ENCODE peak calls at places on chromosomes 12 and 14, in nine cellular contexts. One of them, this sample, is unnamed.

GRCh38 chr12:78863482-78864427 is 819 bp upstream of the SYT1 start:
- DNase-seq in A549: peak
- DNase-seq in transverse colon: peak
- DNase-seq in cardiac muscle cell: peak
- DNase-seq in WERI-Rb-1: peak
- DNase-seq in fibroblast of lung: peak
- DNase-seq in small intestine: no peak
- DNase-seq in GM23248: peak
- DNase-seq in lung: peak
- DNase-seq in this sample: peak

GRCh38 chr14:69945905-69946304 is 66.7 kb downstream of the SMOC1 start:
- DNase-seq in cardiac muscle cell: peak
- DNase-seq in A549: no peak
- DNase-seq in GM23248: no peak
- DNase-seq in lung: no peak
- DNase-seq in fibroblast of lung: no peak
- DNase-seq in WERI-Rb-1: no peak
- DNase-seq in transverse colon: no peak
- DNase-seq in small intestine: no peak
- DNase-seq in this sample: no peak

GRCh38 chr14:52961060-52961639 is 10.3 kb upstream of the FERMT2 start:
- DNase-seq in WERI-Rb-1: peak
- DNase-seq in A549: peak
- DNase-seq in GM23248: peak
- DNase-seq in cardiac muscle cell: peak
- DNase-seq in fibroblast of lung: peak
- DNase-seq in lung: peak
- DNase-seq in transverse colon: peak
- DNase-seq in small intestine: peak
- DNase-seq in this sample: peak

GRCh38 chr12:59113831-59114273 is 193.5 kb upstream of the LRIG3 start:
- DNase-seq in transverse colon: peak
- DNase-seq in WERI-Rb-1: peak
- DNase-seq in lung: peak
- DNase-seq in GM23248: peak
- DNase-seq in A549: peak
- DNase-seq in fibroblast of lung: peak
- DNase-seq in small intestine: peak
- DNase-seq in cardiac muscle cell: peak
- DNase-seq in this sample: peak

GRCh38 chr14:81437226-81437625 is 37.1 kb upstream of the STON2 start:
- DNase-seq in fibroblast of lung: no peak
- DNase-seq in GM23248: no peak
- DNase-seq in cardiac muscle cell: no peak
- DNase-seq in transverse colon: no peak
- DNase-seq in WERI-Rb-1: no peak
- DNase-seq in lung: no peak
- DNase-seq in small intestine: no peak
- DNase-seq in A549: no peak
- DNase-seq in this sample: no peak

GRCh38 chr12:130968611-130969010 is 14.9 kb downstream of the ADGRD1 start:
- DNase-seq in small intestine: no peak
- DNase-seq in transverse colon: no peak
- DNase-seq in WERI-Rb-1: no peak
- DNase-seq in cardiac muscle cell: no peak
- DNase-seq in fibroblast of lung: no peak
- DNase-seq in lung: no peak
- DNase-seq in A549: no peak
- DNase-seq in GM23248: no peak
- DNase-seq in this sample: no peak

GRCh38 chr12:69331482-69331845 is 16.7 kb upstream of the LYZ start:
- DNase-seq in A549: no peak
- DNase-seq in fibroblast of lung: no peak
- DNase-seq in small intestine: peak
- DNase-seq in lung: no peak
- DNase-seq in transverse colon: peak
- DNase-seq in GM23248: peak
- DNase-seq in cardiac muscle cell: no peak
- DNase-seq in WERI-Rb-1: no peak
- DNase-seq in this sample: no peak

GRCh38 chr12:54033106-54033979 is 493 bp downstream of the HOXC5 start:
- DNase-seq in cardiac muscle cell: no peak
- DNase-seq in transverse colon: no peak
- DNase-seq in lung: no peak
- DNase-seq in WERI-Rb-1: no peak
- DNase-seq in GM23248: peak
- DNase-seq in small intestine: peak
- DNase-seq in A549: peak
- DNase-seq in fibroblast of lung: no peak
- DNase-seq in this sample: no peak

GRCh38 chr12:94710933-94711332 is 60.6 kb upstream of the TMCC3 start:
- DNase-seq in small intestine: peak
- DNase-seq in WERI-Rb-1: peak
- DNase-seq in lung: no peak
- DNase-seq in transverse colon: peak
- DNase-seq in GM23248: peak
- DNase-seq in A549: peak
- DNase-seq in cardiac muscle cell: peak
- DNase-seq in fibroblast of lung: peak
- DNase-seq in this sample: no peak

GRCh38 chr12:12070674-12071661 is at the start of gene BCL2L14:
- DNase-seq in A549: no peak
- DNase-seq in small intestine: peak
- DNase-seq in cardiac muscle cell: no peak
- DNase-seq in fibroblast of lung: peak
- DNase-seq in lung: no peak
- DNase-seq in transverse colon: peak
- DNase-seq in GM23248: peak
- DNase-seq in WERI-Rb-1: no peak
- DNase-seq in this sample: no peak

GRCh38 chr14:94021416-94022157 is 4.6 kb upstream of the OTUB2 start:
- DNase-seq in cardiac muscle cell: peak
- DNase-seq in small intestine: no peak
- DNase-seq in A549: no peak
- DNase-seq in transverse colon: peak
- DNase-seq in WERI-Rb-1: no peak
- DNase-seq in lung: no peak
- DNase-seq in GM23248: no peak
- DNase-seq in fibroblast of lung: peak
- DNase-seq in this sample: no peak

GRCh38 chr12:82625523-82625922 is 61.2 kb upstream of the TMTC2 start:
- DNase-seq in transverse colon: no peak
- DNase-seq in GM23248: no peak
- DNase-seq in A549: no peak
- DNase-seq in lung: no peak
- DNase-seq in fibroblast of lung: no peak
- DNase-seq in WERI-Rb-1: no peak
- DNase-seq in cardiac muscle cell: no peak
- DNase-seq in small intestine: no peak
- DNase-seq in this sample: no peak

GRCh38 chr14:21102472-21103164 is 1.8 kb downstream of the TMEM253 start:
- DNase-seq in GM23248: no peak
- DNase-seq in A549: no peak
- DNase-seq in transverse colon: no peak
- DNase-seq in lung: no peak
- DNase-seq in small intestine: peak
- DNase-seq in WERI-Rb-1: peak
- DNase-seq in cardiac muscle cell: peak
- DNase-seq in fibroblast of lung: no peak
- DNase-seq in this sample: no peak

GRCh38 chr12:51326762-51327439 is 2.9 kb upstream of the BIN2 start:
- DNase-seq in A549: no peak
- DNase-seq in small intestine: peak
- DNase-seq in fibroblast of lung: peak
- DNase-seq in cardiac muscle cell: peak
- DNase-seq in WERI-Rb-1: no peak
- DNase-seq in transverse colon: no peak
- DNase-seq in lung: no peak
- DNase-seq in GM23248: peak
- DNase-seq in this sample: peak

GRCh38 chr12:123150804-123151678 is at the start of gene PITPNM2:
- DNase-seq in transverse colon: peak
- DNase-seq in fibroblast of lung: peak
- DNase-seq in lung: no peak
- DNase-seq in WERI-Rb-1: peak
- DNase-seq in cardiac muscle cell: peak
- DNase-seq in small intestine: peak
- DNase-seq in GM23248: peak
- DNase-seq in A549: peak
- DNase-seq in this sample: no peak

GRCh38 chr12:123150273-123150803 is 552 bp downstream of the PITPNM2 start:
- DNase-seq in small intestine: no peak
- DNase-seq in lung: no peak
- DNase-seq in cardiac muscle cell: no peak
- DNase-seq in fibroblast of lung: no peak
- DNase-seq in GM23248: no peak
- DNase-seq in WERI-Rb-1: no peak
- DNase-seq in transverse colon: peak
- DNase-seq in A549: peak
- DNase-seq in this sample: no peak

GRCh38 chr12:123149828-123150272 is 1.0 kb downstream of the PITPNM2 start:
- DNase-seq in fibroblast of lung: no peak
- DNase-seq in lung: no peak
- DNase-seq in WERI-Rb-1: no peak
- DNase-seq in transverse colon: no peak
- DNase-seq in GM23248: no peak
- DNase-seq in small intestine: no peak
- DNase-seq in A549: peak
- DNase-seq in cardiac muscle cell: no peak
- DNase-seq in this sample: no peak

GRCh38 chr12:123148223-123148622 is 2.7 kb downstream of the PITPNM2 start:
- DNase-seq in A549: no peak
- DNase-seq in WERI-Rb-1: peak
- DNase-seq in small intestine: no peak
- DNase-seq in lung: no peak
- DNase-seq in fibroblast of lung: no peak
- DNase-seq in GM23248: no peak
- DNase-seq in transverse colon: no peak
- DNase-seq in cardiac muscle cell: no peak
- DNase-seq in this sample: no peak

DNA sequence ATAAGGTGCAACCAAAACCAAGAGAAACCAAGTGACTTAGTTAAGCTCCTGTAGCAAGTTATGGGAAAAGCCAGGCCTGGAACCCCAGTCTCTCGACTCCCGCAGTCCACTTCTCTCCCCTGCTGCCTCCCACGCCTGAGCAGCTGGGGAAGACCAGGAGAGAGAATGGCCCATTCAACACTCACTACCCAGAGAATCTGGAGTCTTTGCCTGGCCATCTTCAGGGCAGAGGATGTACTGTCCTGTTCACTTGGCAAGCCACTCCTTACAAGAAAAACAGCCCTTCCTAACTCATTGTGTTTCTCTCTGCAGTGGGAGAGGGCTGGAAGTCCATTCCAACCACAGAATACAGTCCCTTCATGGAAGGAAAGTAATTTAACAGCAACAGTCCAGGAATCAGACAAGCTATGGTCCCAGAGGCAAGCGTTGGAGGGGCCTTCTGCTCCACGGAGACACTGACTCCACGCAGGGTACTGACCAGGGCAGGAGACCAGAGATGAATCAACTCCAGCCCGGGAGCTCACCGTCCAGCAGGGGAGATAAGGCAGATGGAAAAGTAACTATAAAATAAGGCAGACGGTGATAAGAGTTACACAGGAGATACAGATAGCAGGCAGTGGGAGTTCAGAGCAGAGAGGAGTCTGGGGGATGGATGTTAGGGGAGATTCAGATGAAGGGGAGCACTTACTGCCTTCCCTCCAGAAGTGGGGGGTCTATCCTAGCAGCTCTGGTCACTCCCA is 1.6 kb downstream of the PITPNM2 start:
- DNase-seq in GM23248: peak
- DNase-seq in fibroblast of lung: no peak
- DNase-seq in lung: no peak
- DNase-seq in cardiac muscle cell: peak
- DNase-seq in A549: peak
- DNase-seq in WERI-Rb-1: no peak
- DNase-seq in transverse colon: no peak
- DNase-seq in small intestine: no peak
- DNase-seq in this sample: no peak
- H3K4me3 ChIP-seq in GM23248: no peak
- H3K4me3 ChIP-seq in fibroblast of lung: peak
- H3K4me3 ChIP-seq in lung: peak
- H3K4me3 ChIP-seq in cardiac muscle cell: no peak
- H3K4me3 ChIP-seq in A549: peak
- H3K4me3 ChIP-seq in WERI-Rb-1: no peak
- H3K4me3 ChIP-seq in transverse colon: no peak
- H3K4me3 ChIP-seq in small intestine: no peak
- H3K4me3 ChIP-seq in this sample: peak

GRCh38 chr12:114672817-114673168 is 11.2 kb downstream of the TBX3 start:
- DNase-seq in small intestine: no peak
- DNase-seq in A549: no peak
- DNase-seq in WERI-Rb-1: no peak
- DNase-seq in transverse colon: no peak
- DNase-seq in GM23248: no peak
- DNase-seq in cardiac muscle cell: no peak
- DNase-seq in fibroblast of lung: no peak
- DNase-seq in lung: no peak
- DNase-seq in this sample: no peak
- H3K27ac ChIP-seq in small intestine: no peak
- H3K27ac ChIP-seq in A549: peak
- H3K27ac ChIP-seq in WERI-Rb-1: no peak
- H3K27ac ChIP-seq in transverse colon: peak
- H3K27ac ChIP-seq in GM23248: peak
- H3K27ac ChIP-seq in cardiac muscle cell: peak
- H3K27ac ChIP-seq in fibroblast of lung: peak
- H3K27ac ChIP-seq in lung: no peak
- H3K27ac ChIP-seq in this sample: no peak

DNA sequence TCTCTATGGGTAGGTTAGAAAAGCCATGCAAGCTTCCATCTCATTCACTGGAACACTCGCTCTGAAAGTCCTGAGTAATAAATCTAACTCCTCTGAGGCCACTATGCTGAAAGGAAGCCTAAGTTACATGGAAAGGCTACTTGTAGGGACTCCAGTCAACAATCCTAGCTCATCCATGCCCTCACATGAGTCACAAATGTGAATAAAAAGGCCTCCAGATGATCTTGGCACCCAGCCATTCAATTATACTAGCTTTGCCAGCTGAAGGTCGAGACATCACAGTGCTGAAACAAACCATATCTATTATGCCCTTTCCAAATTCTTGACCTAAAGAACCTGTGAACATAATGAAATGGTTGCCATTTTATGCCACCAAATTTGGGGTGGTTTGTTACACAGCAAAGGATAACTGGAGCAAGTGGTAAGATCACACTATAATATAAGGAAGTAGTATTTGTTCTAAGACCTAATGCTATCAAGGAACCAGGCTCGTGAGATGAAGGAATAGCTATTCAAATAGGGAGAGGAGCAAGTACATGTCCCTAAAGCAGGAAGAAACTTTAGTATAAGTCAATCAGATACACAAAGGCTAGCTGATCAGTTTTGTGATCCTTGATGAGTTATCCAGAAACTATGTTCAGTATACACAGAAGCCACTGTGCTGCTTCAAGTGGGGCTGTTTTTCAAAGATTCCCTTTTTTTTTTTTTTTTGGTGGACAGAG is 142.1 kb downstream of the MED13L start:
- DNase-seq in small intestine: peak
- DNase-seq in transverse colon: no peak
- DNase-seq in lung: no peak
- DNase-seq in A549: peak
- DNase-seq in fibroblast of lung: peak
- DNase-seq in WERI-Rb-1: no peak
- DNase-seq in cardiac muscle cell: peak
- DNase-seq in GM23248: peak
- DNase-seq in this sample: peak
- H3K4me3 ChIP-seq in small intestine: no peak
- H3K4me3 ChIP-seq in transverse colon: no peak
- H3K4me3 ChIP-seq in lung: no peak
- H3K4me3 ChIP-seq in A549: no peak
- H3K4me3 ChIP-seq in fibroblast of lung: no peak
- H3K4me3 ChIP-seq in WERI-Rb-1: no peak
- H3K4me3 ChIP-seq in cardiac muscle cell: no peak
- H3K4me3 ChIP-seq in GM23248: no peak
- H3K4me3 ChIP-seq in this sample: no peak

GRCh38 chr12:77855548-77855947 is 24.9 kb downstream of the NAV3 start:
- DNase-seq in small intestine: no peak
- DNase-seq in transverse colon: no peak
- DNase-seq in fibroblast of lung: peak
- DNase-seq in WERI-Rb-1: no peak
- DNase-seq in GM23248: no peak
- DNase-seq in lung: no peak
- DNase-seq in cardiac muscle cell: no peak
- DNase-seq in A549: no peak
- DNase-seq in this sample: no peak
- H3K27ac ChIP-seq in small intestine: no peak
- H3K27ac ChIP-seq in transverse colon: no peak
- H3K27ac ChIP-seq in fibroblast of lung: no peak
- H3K27ac ChIP-seq in WERI-Rb-1: no peak
- H3K27ac ChIP-seq in GM23248: no peak
- H3K27ac ChIP-seq in lung: peak
- H3K27ac ChIP-seq in cardiac muscle cell: no peak
- H3K27ac ChIP-seq in A549: no peak
- H3K27ac ChIP-seq in this sample: no peak

This sample was measured in brain microvascular endothelial cell.